ENCODE peak calls at places on chromosomes 11 and 22, in seven cellular contexts. B, U, N, W, O, X and J are unnamed samples.
A peak's percentile ranks its signal among the peaks of the same experiment; 100 is the strongest.

GRCh38 chr11:70333206-70333605 is 62.7 kb downstream of the PPFIA1 start:
- DNase-seq in O (no peak), U (no peak), B (no peak), W (no peak), N (no peak), X (no peak), J (no peak)

GRCh38 chr22:27238935-27239510 is 562.5 kb downstream of the MN1 start:
- DNase-seq in X (no peak), W (peak; percentile 93), B (peak; percentile 74), U (no peak), O (no peak), N (no peak), J (peak; percentile 88)

GRCh38 chr22:16828876-16829275 is 3.7 kb upstream of the XKR3 start:
- DNase-seq in U (no peak), X (no peak), B (no peak), W (no peak), O (no peak), N (no peak), J (no peak)

GRCh38 chr22:20520093-20520511 is 12.7 kb downstream of the MED15 start:
- DNase-seq in U (no peak), N (no peak), X (no peak), W (no peak), B (no peak), O (no peak), J (no peak)

GRCh38 chr11:111675891-111676290 is 73.6 kb downstream of the SIK2 start:
- DNase-seq in N (no peak), B (no peak), O (no peak), W (no peak), X (no peak), U (no peak), J (no peak)

GRCh38 chr11:119906376-119906775 is 177.4 kb upstream of the NECTIN1 start:
- DNase-seq in O (no peak), B (no peak), N (no peak), X (no peak), U (no peak), W (no peak), J (no peak)

GRCh38 chr11:940496-941135 is 14.9 kb downstream of the AP2A2 start:
- DNase-seq in B (no peak), W (no peak), O (no peak), U (no peak), X (no peak), N (no peak), J (no peak)

GRCh38 chr22:32389685-32390084 is 22.4 kb downstream of the RTCB start:
- DNase-seq in N (no peak), X (peak; percentile 70), U (no peak), W (no peak), B (no peak), O (no peak), J (no peak)

GRCh38 chr11:98940913-98941312 is 79.8 kb upstream of the CNTN5 start:
- DNase-seq in W (no peak), X (peak; percentile 66), O (no peak), B (peak; percentile 17), N (no peak), U (no peak), J (no peak)

GRCh38 chr11:118120793-118121192 is 31.8 kb downstream of the SCN4B start:
- DNase-seq in N (no peak), U (no peak), X (no peak), B (no peak), W (no peak), O (no peak), J (no peak)

GRCh38 chr11:59158206-59159068 is 13.5 kb upstream of the DTX4 start:
- DNase-seq in U (peak; percentile 63), N (peak; percentile 68), O (peak; percentile 51), W (no peak), X (peak; percentile 78), B (peak; percentile 73), J (no peak)

GRCh38 chr11:61969838-61970452 is 2.5 kb upstream of the FTH1 start:
- DNase-seq in O (no peak), N (no peak), W (no peak), X (no peak), B (peak; percentile 74), U (no peak), J (no peak)

GRCh38 chr11:65559951-65560537 is 1.9 kb upstream of the LTBP3 start:
- DNase-seq in U (no peak), O (no peak), N (peak; percentile 28), X (peak; percentile 74), W (no peak), B (peak; percentile 85), J (no peak)
- H3K27ac ChIP-seq in U (no peak overlapping the region), O (no peak overlapping the region), N (no peak overlapping the region), X (no peak overlapping the region), W (peak overlapping the region; percentile 97), B (peak overlapping the region; percentile 86), J (peak overlapping the region; percentile 87)

DNA sequence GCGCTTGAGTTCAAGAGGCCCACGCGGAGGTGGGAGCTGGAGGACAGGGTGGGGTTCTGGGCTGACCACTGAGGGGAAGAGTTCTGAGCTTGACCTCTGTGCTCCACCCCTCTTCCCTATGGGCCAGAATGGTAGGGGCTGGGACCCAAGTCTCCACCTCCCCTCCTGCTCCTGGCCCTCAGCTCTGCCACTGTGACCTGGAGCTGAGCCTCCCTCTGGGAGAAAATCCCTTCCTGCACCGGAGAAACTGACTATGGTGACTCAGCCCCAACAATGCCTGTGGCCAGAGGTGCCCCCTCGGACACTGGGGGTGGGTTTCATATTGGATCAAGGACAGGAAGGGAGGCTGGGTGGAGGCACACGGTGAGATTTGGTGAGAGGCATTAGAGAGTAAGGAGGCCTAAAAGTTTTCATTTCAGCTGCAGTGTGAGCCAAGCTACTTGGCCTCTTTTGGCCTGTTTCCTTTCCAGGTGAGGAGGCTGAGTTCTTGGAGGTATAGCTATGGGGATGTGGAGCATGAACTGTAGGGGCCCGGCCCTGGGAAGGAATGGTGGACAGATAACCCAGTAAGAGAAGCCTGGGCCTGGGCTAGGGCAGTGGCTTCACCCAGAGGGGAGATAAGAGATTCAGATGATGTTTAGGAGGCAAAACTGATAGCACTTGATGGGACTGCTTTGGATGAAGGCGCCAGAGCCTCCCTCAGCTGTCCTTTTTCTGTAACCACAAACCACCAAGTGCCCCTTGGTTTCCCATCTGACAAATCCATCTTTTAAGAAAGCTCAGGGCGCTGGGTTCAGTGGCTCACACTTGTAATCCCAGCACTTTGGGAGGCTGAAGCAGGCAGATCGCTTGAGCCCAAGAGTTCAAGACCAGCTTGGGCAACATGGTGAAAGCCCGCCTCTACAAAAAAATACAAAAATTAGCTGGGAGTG is 23.2 kb downstream of the RELT start:
- DNase-seq in X (peak; percentile 43), W (peak; percentile 73), N (no peak), O (no peak), U (no peak), B (no peak), J (no peak)
- H3K27ac ChIP-seq in X (no peak overlapping the region), W (no peak overlapping the region), N (no peak overlapping the region), O (no peak overlapping the region), U (no peak overlapping the region), B (peak overlapping the region; percentile 93), J (no peak overlapping the region)

DNA sequence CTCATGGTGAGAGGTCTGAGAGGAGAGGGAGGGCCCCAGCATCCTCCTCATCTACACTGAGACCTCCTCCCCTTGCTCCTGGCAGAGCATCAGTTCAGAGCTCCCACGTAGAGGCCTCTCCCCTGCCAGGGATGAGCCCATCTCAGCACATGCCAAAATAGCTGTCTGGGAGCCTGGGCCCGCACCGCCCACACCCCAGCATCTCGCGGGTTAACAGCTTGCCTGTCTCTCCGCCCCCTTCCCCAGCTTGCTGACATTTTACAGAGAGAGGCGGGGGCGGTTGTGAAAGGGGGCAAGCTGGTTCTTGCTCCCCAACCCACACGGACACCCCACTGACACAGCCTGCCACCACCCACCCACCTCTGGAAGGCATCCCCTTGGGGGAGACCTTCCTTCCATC is 6.4 kb downstream of the DGKZ start:
- DNase-seq in X (no peak), W (no peak), B (no peak), N (peak; percentile 47), U (peak; percentile 30), O (no peak), J (no peak)
- H3K27ac ChIP-seq in X (no peak overlapping the region), W (no peak overlapping the region), B (peak overlapping the region; percentile 63), N (peak overlapping the region; percentile 69), U (no peak overlapping the region), O (peak overlapping the region; percentile 77), J (no peak overlapping the region)

DNA sequence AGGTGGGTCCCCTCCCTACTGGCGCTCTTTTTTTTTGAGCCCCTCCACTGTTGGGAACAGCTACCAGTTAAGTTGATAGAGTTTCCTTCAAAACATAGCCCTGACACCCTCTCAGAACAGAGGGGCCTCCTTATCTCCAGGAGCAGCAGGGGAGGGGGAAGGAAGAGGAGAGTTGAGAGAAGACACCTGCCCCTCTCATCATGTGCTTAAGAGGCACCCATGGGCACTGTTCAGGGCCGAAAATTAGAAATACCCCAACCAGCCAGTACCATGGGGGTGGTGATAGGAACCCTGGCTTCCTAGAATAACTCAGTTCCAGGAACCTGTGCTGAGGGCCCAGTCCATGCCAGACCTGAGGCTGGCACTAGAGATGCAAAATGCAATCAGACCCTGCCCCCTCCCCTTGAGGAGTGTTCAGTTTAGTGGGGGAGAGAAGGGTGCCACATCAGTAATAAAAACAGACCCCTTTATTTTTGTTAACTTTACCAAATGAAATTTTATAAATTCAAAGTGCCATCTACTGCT is 9.4 kb upstream of the GDPD5 start:
- DNase-seq in X (no peak), U (no peak), W (no peak), B (no peak), O (no peak), N (no peak), J (no peak)
- H3K27ac ChIP-seq in X (no peak overlapping the region), U (peak overlapping the region; percentile 59), W (no peak overlapping the region), B (no peak overlapping the region), O (no peak overlapping the region), N (no peak overlapping the region), J (no peak overlapping the region)

GRCh38 chr11:16925495-16926065 is 88.6 kb downstream of the PLEKHA7 start:
- DNase-seq in X (peak; percentile 89), N (no peak), B (peak; percentile 58), O (no peak), U (no peak), W (no peak), J (no peak)

GRCh38 chr11:16926868-16927267 is 87.3 kb downstream of the PLEKHA7 start:
- DNase-seq in O (no peak), U (no peak), N (no peak), W (no peak), B (no peak), X (peak; percentile 63), J (no peak)

GRCh38 chr11:16924826-16925494 is 89.3 kb downstream of the PLEKHA7 start:
- DNase-seq in N (no peak), X (peak; percentile 88), W (no peak), B (peak; percentile 93), U (no peak), O (no peak), J (peak; percentile 49)

GRCh38 chr11:16924462-16924825 is 89.8 kb downstream of the PLEKHA7 start:
- DNase-seq in X (no peak), U (no peak), B (no peak), O (no peak), N (no peak), W (no peak), J (no peak)

DNA sequence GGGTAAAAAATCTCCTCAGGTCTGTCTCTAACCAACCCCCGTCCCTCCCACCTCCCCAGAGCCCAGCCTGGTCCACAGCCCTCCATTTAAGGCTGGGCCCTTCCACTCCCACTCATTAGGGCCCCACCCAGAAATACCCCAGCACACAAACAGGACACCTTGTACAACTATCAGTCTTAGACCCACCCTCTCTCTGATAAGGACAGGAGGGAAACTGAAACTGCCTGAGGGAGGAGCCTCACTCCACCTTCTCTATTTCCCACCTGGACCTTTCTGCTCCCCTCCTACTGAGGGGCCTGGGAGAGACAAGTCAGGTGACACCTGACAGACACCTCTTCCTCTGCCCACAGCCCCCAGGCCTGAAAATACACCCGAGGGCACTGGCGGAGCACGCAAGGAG is 90.2 kb downstream of the PLEKHA7 start:
- DNase-seq in B (peak; percentile 39), X (peak; percentile 56), O (no peak), U (no peak), N (no peak), W (no peak), J (no peak)
- H3K27ac ChIP-seq in B (peak overlapping the region; percentile 68), X (no peak overlapping the region), O (no peak overlapping the region), U (no peak overlapping the region), N (no peak overlapping the region), W (no peak overlapping the region), J (peak overlapping the region; percentile 58)